ENCODE peak calls at places on chromosome 13, in seven cellular contexts. One of them, this sample, is unnamed. For H3K9me3 and H3K27me3, the result is how much of the 10 kb centered on the place peaks cover.

GRCh38 chr13:24709186-24709913 is 29.1 kb downstream of the ATP12A start:
- DNase-seq in WERI-Rb-1: no peak
- DNase-seq in IMR-90: no peak
- DNase-seq in fibroblast of lung: no peak
- DNase-seq in transverse colon: peak
- DNase-seq in heart right ventricle: no peak
- DNase-seq in heart left ventricle: no peak
- DNase-seq in this sample: no peak

GRCh38 chr13:40193290-40194203 is 472.9 kb downstream of the FOXO1 start:
- DNase-seq in WERI-Rb-1: no peak
- DNase-seq in IMR-90: no peak
- DNase-seq in fibroblast of lung: peak
- DNase-seq in transverse colon: no peak
- DNase-seq in heart right ventricle: no peak
- DNase-seq in heart left ventricle: peak
- DNase-seq in this sample: no peak

GRCh38 chr13:38590796-38591507 is 95.9 kb upstream of the FREM2 start:
- DNase-seq in WERI-Rb-1: no peak
- DNase-seq in IMR-90: no peak
- DNase-seq in fibroblast of lung: no peak
- DNase-seq in transverse colon: no peak
- DNase-seq in heart right ventricle: no peak
- DNase-seq in heart left ventricle: no peak
- DNase-seq in this sample: no peak

GRCh38 chr13:73776137-73776785 is 357.9 kb downstream of the KLF12 start:
- DNase-seq in WERI-Rb-1: no peak
- DNase-seq in IMR-90: peak
- DNase-seq in fibroblast of lung: peak
- DNase-seq in transverse colon: no peak
- DNase-seq in heart right ventricle: no peak
- DNase-seq in heart left ventricle: no peak
- DNase-seq in this sample: no peak

GRCh38 chr13:55553736-55554135 is 1587.0 kb upstream of the PRR20A start:
- DNase-seq in WERI-Rb-1: no peak
- DNase-seq in IMR-90: no peak
- DNase-seq in fibroblast of lung: no peak
- DNase-seq in transverse colon: no peak
- DNase-seq in heart right ventricle: no peak
- DNase-seq in heart left ventricle: no peak
- DNase-seq in this sample: no peak

GRCh38 chr13:51270606-51271005 is 48.4 kb downstream of the FAM124A start:
- DNase-seq in WERI-Rb-1: no peak
- DNase-seq in IMR-90: no peak
- DNase-seq in fibroblast of lung: no peak
- DNase-seq in transverse colon: no peak
- DNase-seq in heart right ventricle: no peak
- DNase-seq in heart left ventricle: no peak
- DNase-seq in this sample: no peak

GRCh38 chr13:85040176-85040660 is 759.0 kb downstream of the SLITRK6 start:
- DNase-seq in WERI-Rb-1: no peak
- DNase-seq in IMR-90: no peak
- DNase-seq in fibroblast of lung: no peak
- DNase-seq in transverse colon: no peak
- DNase-seq in heart right ventricle: no peak
- DNase-seq in heart left ventricle: no peak
- DNase-seq in this sample: no peak

GRCh38 chr13:101092985-101093384 is 323.3 kb downstream of the NALCN start:
- DNase-seq in WERI-Rb-1: no peak
- DNase-seq in IMR-90: peak
- DNase-seq in fibroblast of lung: no peak
- DNase-seq in transverse colon: no peak
- DNase-seq in heart right ventricle: no peak
- DNase-seq in heart left ventricle: no peak
- DNase-seq in this sample: no peak

GRCh38 chr13:90867336-90867683 is 480.2 kb upstream of the MIR17HG start:
- DNase-seq in WERI-Rb-1: peak
- DNase-seq in IMR-90: peak
- DNase-seq in fibroblast of lung: peak
- DNase-seq in transverse colon: peak
- DNase-seq in heart right ventricle: peak
- DNase-seq in heart left ventricle: peak
- DNase-seq in this sample: peak

GRCh38 chr13:110106726-110107125 is 200.2 kb downstream of the COL4A1 start:
- DNase-seq in WERI-Rb-1: no peak
- DNase-seq in IMR-90: no peak
- DNase-seq in fibroblast of lung: peak
- DNase-seq in transverse colon: peak
- DNase-seq in heart right ventricle: peak
- DNase-seq in heart left ventricle: peak
- DNase-seq in this sample: no peak

GRCh38 chr13:39052944-39053343 is 14.7 kb downstream of the NHLRC3 start:
- DNase-seq in WERI-Rb-1: no peak
- DNase-seq in IMR-90: no peak
- DNase-seq in fibroblast of lung: no peak
- DNase-seq in transverse colon: no peak
- DNase-seq in heart right ventricle: no peak
- DNase-seq in heart left ventricle: no peak
- DNase-seq in this sample: no peak

GRCh38 chr13:77979721-77980377 is 61.2 kb upstream of the EDNRB start:
- DNase-seq in WERI-Rb-1: no peak
- DNase-seq in IMR-90: no peak
- DNase-seq in fibroblast of lung: no peak
- DNase-seq in transverse colon: no peak
- DNase-seq in heart right ventricle: no peak
- DNase-seq in heart left ventricle: no peak
- DNase-seq in this sample: no peak

GRCh38 chr13:51907040-51907732 is 45.4 kb downstream of the CCDC70 start:
- DNase-seq in WERI-Rb-1: no peak
- DNase-seq in IMR-90: no peak
- DNase-seq in fibroblast of lung: no peak
- DNase-seq in transverse colon: no peak
- DNase-seq in heart right ventricle: no peak
- DNase-seq in heart left ventricle: no peak
- DNase-seq in this sample: no peak

GRCh38 chr13:102327119-102327617 is 74.7 kb downstream of the FGF14 start:
- DNase-seq in WERI-Rb-1: no peak
- DNase-seq in IMR-90: no peak
- DNase-seq in fibroblast of lung: peak
- DNase-seq in transverse colon: no peak
- DNase-seq in heart right ventricle: no peak
- DNase-seq in heart left ventricle: no peak
- DNase-seq in this sample: no peak
- H3K9me3 ChIP-seq in WERI-Rb-1: under half
- H3K9me3 ChIP-seq in IMR-90: under half
- H3K9me3 ChIP-seq in fibroblast of lung: under half
- H3K9me3 ChIP-seq in transverse colon: under half
- H3K9me3 ChIP-seq in heart right ventricle: under half
- H3K9me3 ChIP-seq in heart left ventricle: under half
- H3K9me3 ChIP-seq in this sample: under half

GRCh38 chr13:111639196-111639705 is 318.8 kb downstream of the TEX29 start:
- DNase-seq in WERI-Rb-1: no peak
- DNase-seq in IMR-90: no peak
- DNase-seq in fibroblast of lung: no peak
- DNase-seq in transverse colon: no peak
- DNase-seq in heart right ventricle: no peak
- DNase-seq in heart left ventricle: no peak
- DNase-seq in this sample: no peak
- H3K27me3 ChIP-seq in WERI-Rb-1: half or more
- H3K27me3 ChIP-seq in IMR-90: under half
- H3K27me3 ChIP-seq in fibroblast of lung: under half
- H3K27me3 ChIP-seq in transverse colon: under half
- H3K27me3 ChIP-seq in heart right ventricle: under half
- H3K27me3 ChIP-seq in heart left ventricle: under half
- H3K27me3 ChIP-seq in this sample: under half

GRCh38 chr13:21079761-21080730 is 18.7 kb upstream of the LATS2 start:
- DNase-seq in WERI-Rb-1: no peak
- DNase-seq in IMR-90: peak
- DNase-seq in fibroblast of lung: peak
- DNase-seq in transverse colon: no peak
- DNase-seq in heart right ventricle: no peak
- DNase-seq in heart left ventricle: peak
- DNase-seq in this sample: no peak
- H3K4me3 ChIP-seq in WERI-Rb-1: no peak
- H3K4me3 ChIP-seq in IMR-90: peak
- H3K4me3 ChIP-seq in fibroblast of lung: peak
- H3K4me3 ChIP-seq in transverse colon: no peak
- H3K4me3 ChIP-seq in heart right ventricle: no peak
- H3K4me3 ChIP-seq in heart left ventricle: peak
- H3K4me3 ChIP-seq in this sample: peak

GRCh38 chr13:18235172-18235571 is 946.5 kb downstream of the TUBA3C start:
- DNase-seq in WERI-Rb-1: no peak
- DNase-seq in IMR-90: no peak
- DNase-seq in fibroblast of lung: no peak
- DNase-seq in transverse colon: no peak
- DNase-seq in heart right ventricle: no peak
- DNase-seq in heart left ventricle: no peak
- DNase-seq in this sample: no peak
- H3K9me3 ChIP-seq in WERI-Rb-1: under half
- H3K9me3 ChIP-seq in IMR-90: under half
- H3K9me3 ChIP-seq in fibroblast of lung: under half
- H3K9me3 ChIP-seq in transverse colon: under half
- H3K9me3 ChIP-seq in heart right ventricle: under half
- H3K9me3 ChIP-seq in heart left ventricle: under half
- H3K9me3 ChIP-seq in this sample: under half

DNA sequence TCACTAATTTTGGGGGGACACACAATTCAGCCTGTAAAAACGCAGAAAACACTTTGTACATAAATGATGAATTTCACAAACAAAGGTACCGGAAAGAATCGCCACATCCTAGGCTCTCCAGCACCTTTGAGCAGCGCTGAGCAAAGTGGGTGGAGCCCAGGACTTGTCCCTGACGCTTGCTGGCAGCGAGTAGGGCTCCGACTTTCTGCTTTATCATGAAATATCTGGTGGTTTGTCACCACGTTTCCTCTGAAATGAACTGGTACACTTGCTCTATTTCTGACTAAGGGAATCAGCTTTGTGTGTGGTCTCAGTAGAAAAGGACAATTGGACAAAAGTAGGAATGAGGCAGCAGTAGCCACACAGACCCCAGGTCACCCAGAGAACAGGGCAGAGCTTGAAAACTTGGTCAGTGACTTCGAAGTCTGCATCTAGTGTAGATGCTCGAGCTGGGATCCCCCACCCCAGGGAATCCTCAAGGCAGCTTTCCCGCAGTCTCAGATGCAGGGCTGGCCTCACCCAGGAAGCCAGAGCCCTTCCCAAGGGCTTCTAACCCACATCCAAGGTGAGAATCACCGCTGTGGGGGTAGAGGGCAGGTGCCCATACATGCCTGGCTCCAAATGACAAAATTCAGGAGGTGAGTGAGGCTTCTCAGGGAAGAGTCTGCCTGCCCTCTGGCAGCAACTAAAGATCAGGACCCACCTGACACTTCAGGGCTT is 85.3 kb upstream of the SOX1 start:
- DNase-seq in WERI-Rb-1: no peak
- DNase-seq in IMR-90: no peak
- DNase-seq in fibroblast of lung: no peak
- DNase-seq in transverse colon: no peak
- DNase-seq in heart right ventricle: no peak
- DNase-seq in heart left ventricle: no peak
- DNase-seq in this sample: no peak
- H3K27me3 ChIP-seq in WERI-Rb-1: half or more
- H3K27me3 ChIP-seq in IMR-90: under half
- H3K27me3 ChIP-seq in fibroblast of lung: under half
- H3K27me3 ChIP-seq in transverse colon: under half
- H3K27me3 ChIP-seq in heart right ventricle: under half
- H3K27me3 ChIP-seq in heart left ventricle: under half
- H3K27me3 ChIP-seq in this sample: under half

GRCh38 chr13:113002206-113002821 is 33.3 kb downstream of the MCF2L start:
- DNase-seq in WERI-Rb-1: peak
- DNase-seq in IMR-90: no peak
- DNase-seq in fibroblast of lung: no peak
- DNase-seq in transverse colon: peak
- DNase-seq in heart right ventricle: no peak
- DNase-seq in heart left ventricle: no peak
- DNase-seq in this sample: peak
- H3K4me3 ChIP-seq in WERI-Rb-1: peak
- H3K4me3 ChIP-seq in IMR-90: no peak
- H3K4me3 ChIP-seq in fibroblast of lung: no peak
- H3K4me3 ChIP-seq in transverse colon: no peak
- H3K4me3 ChIP-seq in heart right ventricle: peak
- H3K4me3 ChIP-seq in heart left ventricle: peak
- H3K4me3 ChIP-seq in this sample: peak

GRCh38 chr13:96967248-96967745 is 27.0 kb downstream of the OXGR1 start:
- DNase-seq in WERI-Rb-1: no peak
- DNase-seq in IMR-90: no peak
- DNase-seq in fibroblast of lung: no peak
- DNase-seq in transverse colon: no peak
- DNase-seq in heart right ventricle: no peak
- DNase-seq in heart left ventricle: no peak
- DNase-seq in this sample: no peak
- H3K9me3 ChIP-seq in WERI-Rb-1: under half
- H3K9me3 ChIP-seq in IMR-90: under half
- H3K9me3 ChIP-seq in fibroblast of lung: under half
- H3K9me3 ChIP-seq in transverse colon: under half
- H3K9me3 ChIP-seq in heart right ventricle: under half
- H3K9me3 ChIP-seq in heart left ventricle: under half
- H3K9me3 ChIP-seq in this sample: under half

GRCh38 chr13:70484931-70485330 is 376.7 kb upstream of the KLHL1 start:
- DNase-seq in WERI-Rb-1: no peak
- DNase-seq in IMR-90: no peak
- DNase-seq in fibroblast of lung: no peak
- DNase-seq in transverse colon: no peak
- DNase-seq in heart right ventricle: no peak
- DNase-seq in heart left ventricle: no peak
- DNase-seq in this sample: no peak
- H3K27me3 ChIP-seq in WERI-Rb-1: under half
- H3K27me3 ChIP-seq in IMR-90: under half
- H3K27me3 ChIP-seq in fibroblast of lung: under half
- H3K27me3 ChIP-seq in transverse colon: under half
- H3K27me3 ChIP-seq in heart right ventricle: under half
- H3K27me3 ChIP-seq in heart left ventricle: under half
- H3K27me3 ChIP-seq in this sample: under half